ENCODE peak calls at places on chromosomes 2 and 18, in six cellular contexts. I, O, F, V, M and S are unnamed samples.

GRCh38 chr2:143030127-143030526 is 99.1 kb upstream of the ARHGAP15 start:
- DNase-seq in F (no peak), I (no peak), O (no peak), V (no peak), M (peak; percentile 46), S (no peak)

GRCh38 chr2:118699816-118700215 is 147.6 kb downstream of the EN1 start:
- DNase-seq in F (no peak), M (no peak), O (no peak), I (no peak), V (peak; percentile 73), S (no peak)

GRCh38 chr2:156405586-156405985 is 30.6 kb upstream of the GPD2 start:
- DNase-seq in I (no peak), O (no peak), V (no peak), F (peak; percentile 87), M (peak; percentile 16), S (peak; percentile 38)

GRCh38 chr2:166384774-166385173 is 9.0 kb upstream of the SCN9A start:
- DNase-seq in M (peak; percentile 52), O (no peak), V (no peak), F (no peak), I (no peak), S (no peak)

GRCh38 chr18:677951-678363 is 20.5 kb downstream of the TYMS start:
- DNase-seq in O (no peak), M (no peak), I (no peak), F (no peak), V (peak; percentile 15), S (no peak)

GRCh38 chr2:173979721-173980351 is 14.7 kb upstream of the SP3 start:
- DNase-seq in I (peak; percentile 52), O (no peak), M (peak; percentile 48), V (no peak), F (no peak), S (no peak)

GRCh38 chr2:128512664-128513415 is 194.2 kb upstream of the HS6ST1 start:
- DNase-seq in V (no peak), F (no peak), O (no peak), M (no peak), I (peak; percentile 90), S (no peak)

GRCh38 chr2:163213699-163214098 is 375.1 kb upstream of the KCNH7 start:
- DNase-seq in F (no peak), I (no peak), O (no peak), V (no peak), M (peak; percentile 68), S (no peak)

GRCh38 chr18:43789234-43790000 is 512.1 kb upstream of the SYT4 start:
- DNase-seq in M (no peak), F (no peak), O (no peak), I (no peak), V (no peak), S (no peak)

GRCh38 chr2:227877359-227878309 is 6.2 kb downstream of the DAW1 start:
- DNase-seq in F (no peak), O (no peak), M (no peak), I (no peak), V (peak; percentile 76), S (no peak)

GRCh38 chr2:157107877-157108276 is 149.6 kb upstream of the GALNT5 start:
- DNase-seq in V (no peak), O (no peak), I (no peak), F (no peak), M (peak; percentile 66), S (no peak)

GRCh38 chr2:75287624-75288313 is 88.4 kb upstream of the TACR1 start:
- DNase-seq in V (no peak), O (no peak), F (no peak), I (no peak), M (no peak), S (no peak)

GRCh38 chr2:202754936-202755335 is 116.6 kb downstream of the ICA1L start:
- DNase-seq in M (peak; percentile 51), V (no peak), I (no peak), O (no peak), F (no peak), S (no peak)

GRCh38 chr2:42192642-42193566 is 23.8 kb downstream of the EML4 start:
- DNase-seq in M (no peak), I (no peak), O (no peak), F (no peak), V (no peak), S (no peak)

GRCh38 chr2:45018033-45018432 is 8.8 kb upstream of the SIX2 start:
- DNase-seq in F (no peak), V (no peak), I (no peak), M (no peak), O (no peak), S (no peak)

GRCh38 chr18:453399-453798 is 47.1 kb downstream of the COLEC12 start:
- DNase-seq in F (no peak), M (no peak), O (no peak), V (no peak), I (no peak), S (no peak)

GRCh38 chr2:232464534-232464865 is 8.5 kb downstream of the ALPI start:
- DNase-seq in O (no peak), I (no peak), V (peak; percentile 63), F (no peak), M (no peak), S (no peak)

DNA sequence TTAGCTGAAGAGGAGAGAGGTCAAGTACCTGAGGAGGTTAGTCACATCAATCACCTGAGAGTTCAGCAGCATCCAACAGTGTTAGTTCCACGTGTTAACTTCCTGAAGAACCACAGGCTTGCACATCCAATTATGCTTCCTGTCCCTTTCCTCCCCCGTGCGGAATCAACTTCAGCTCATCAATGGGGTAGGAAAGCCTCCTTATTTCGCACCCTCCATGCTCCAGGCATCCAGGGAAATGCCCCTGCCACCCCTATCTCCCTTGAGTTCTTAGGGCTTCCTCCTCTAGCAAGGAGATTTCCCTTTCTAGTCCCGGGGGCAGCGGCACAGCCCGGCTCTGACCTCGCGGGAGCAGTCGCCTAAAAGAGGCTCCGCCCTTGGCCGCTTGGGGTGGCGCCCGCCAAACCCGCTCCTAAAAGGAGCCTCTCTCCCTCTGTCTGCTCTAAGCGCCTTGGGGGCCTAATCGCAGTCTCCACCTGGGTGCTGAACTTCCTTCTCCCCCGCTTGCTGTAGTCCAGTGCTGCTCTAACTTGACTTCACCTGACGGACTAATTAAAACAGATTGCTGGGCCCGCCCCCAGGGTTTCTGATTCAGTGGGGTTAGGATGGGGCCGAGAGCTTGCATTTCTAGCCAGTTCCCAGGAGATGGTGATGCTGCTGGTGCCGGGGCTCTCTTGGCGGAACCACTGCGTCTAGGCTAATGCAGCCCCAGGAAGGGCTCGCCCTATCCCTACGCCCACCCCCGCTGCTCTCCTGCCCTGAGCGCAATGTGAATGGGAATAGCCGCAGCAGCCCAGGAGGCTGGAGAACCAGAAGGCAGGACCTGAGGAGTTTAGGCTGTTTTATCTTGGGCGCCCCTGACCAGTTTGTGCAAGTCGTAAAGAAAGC is 3.4 kb upstream of the TET3 start:
- DNase-seq in M (no peak), O (peak; percentile 86), V (peak; percentile 89), F (no peak), I (no peak), S (peak; percentile 25)
- TF ChIP-seq POLR2A in M (no peak), O (no peak), V (no peak), F (no peak), I (no peak), S (peak; percentile 14)

DNA sequence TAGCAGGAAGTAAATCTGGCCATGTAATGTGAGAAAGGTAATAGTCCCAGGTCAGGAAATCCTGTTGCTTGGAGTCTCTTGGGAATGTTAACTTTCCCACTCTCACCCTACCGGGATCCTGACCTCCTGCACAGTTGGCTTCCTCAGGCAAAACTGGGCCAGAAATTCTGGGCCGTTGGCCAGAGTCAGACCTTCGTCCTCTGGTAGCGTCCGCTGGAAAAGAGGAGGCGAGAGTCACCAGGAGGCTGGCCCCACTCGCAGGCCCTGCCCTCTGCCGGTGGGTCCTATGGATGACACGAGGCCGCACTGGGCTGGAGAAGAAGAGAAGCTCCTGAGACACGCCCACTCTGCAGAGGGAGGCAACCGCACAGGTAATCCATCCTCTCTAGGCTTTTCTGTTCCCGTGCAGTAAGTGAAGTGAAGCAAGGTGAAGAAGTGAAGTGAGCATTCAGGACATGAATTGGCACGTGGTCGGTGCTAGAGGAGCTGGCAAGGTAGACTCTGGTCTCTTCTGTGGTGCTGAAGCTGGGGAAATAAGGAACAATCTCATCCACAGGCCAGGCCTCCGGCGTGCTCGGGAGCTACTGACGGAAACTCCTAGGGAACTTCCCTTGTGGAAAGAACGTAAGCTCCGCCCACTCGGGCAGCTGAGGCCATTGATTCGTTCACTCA is 182.7 kb upstream of the GLI2 start:
- DNase-seq in O (peak; percentile 91), M (peak; percentile 23), I (peak; percentile 93), F (peak; percentile 97), V (peak; percentile 95), S (peak; percentile 92)
- TF ChIP-seq POLR2A in O (no peak), M (no peak), I (no peak), F (no peak), V (no peak), S (no peak)

GRCh38 chr2:130241041-130241707 is 42.9 kb upstream of the TUBA3E start:
- DNase-seq in M (peak; percentile 5), V (no peak), I (no peak), O (no peak), F (no peak), S (no peak)

GRCh38 chr2:130251520-130251864 is 53.3 kb upstream of the TUBA3E start:
- DNase-seq in F (no peak), V (peak; percentile 80), M (no peak), I (no peak), O (no peak), S (no peak)

GRCh38 chr2:130245976-130246375 is 47.7 kb upstream of the TUBA3E start:
- DNase-seq in F (no peak), I (no peak), V (no peak), M (no peak), O (no peak), S (no peak)

GRCh38 chr2:130243359-130243758 is 45.1 kb upstream of the TUBA3E start:
- DNase-seq in F (no peak), O (no peak), M (no peak), V (no peak), I (no peak), S (no peak)

GRCh38 chr2:130246430-130246829 is 48.2 kb upstream of the TUBA3E start:
- DNase-seq in O (no peak), F (no peak), M (no peak), I (no peak), V (no peak), S (no peak)
- TF ChIP-seq POLR2A in O (no peak), F (no peak), M (no peak), I (no peak), V (no peak), S (no peak)

GRCh38 chr2:46644690-46645385 is 165.5 kb downstream of the TMEM247 start:
- DNase-seq in I (no peak), O (no peak), V (no peak), F (no peak), M (peak; percentile 79), S (no peak)
- TF ChIP-seq POLR2A in I (no peak), O (no peak), V (no peak), F (no peak), M (no peak), S (no peak)

DNA sequence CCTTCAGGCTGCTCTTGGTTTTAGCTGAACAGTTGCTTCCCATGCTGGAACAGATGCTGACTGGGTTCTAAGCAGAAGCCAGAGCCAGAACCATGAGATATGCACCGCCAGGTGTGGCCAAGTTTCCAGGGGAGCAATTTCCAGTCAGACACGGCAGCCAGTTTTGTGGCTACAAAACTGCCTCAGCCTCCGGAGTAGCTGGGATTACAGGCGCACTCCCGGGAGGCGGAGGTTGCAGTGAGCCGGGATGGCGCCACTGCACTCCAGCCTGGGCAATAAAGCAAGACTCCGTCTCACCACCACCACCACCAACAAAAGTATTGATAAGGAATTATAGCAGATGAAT is 1.3 kb upstream of the FAM161A start:
- DNase-seq in I (peak; percentile 16), V (no peak), O (no peak), M (no peak), F (no peak), S (no peak)
- TF ChIP-seq POLR2A in I (no peak), V (no peak), O (no peak), M (no peak), F (no peak), S (no peak)